ENCODE peak calls at places on chromosome 1, in seven cellular contexts. O is stromal cell of bone marrow; L is activated naive CD4-positive, alpha-beta T cell treated with anti-CD3 and anti-CD28 coated beads for 36 hours; S is cardiac muscle cell; Y is substantia nigra; P is hippocampal formation; J is NCI-H345. I is an unnamed sample.

GRCh38 chr1:234609528-234610042 is 393 bp downstream of the IRF2BP2 start:
- DNase-seq in O (no peak), L (no peak), S (no peak), Y (no peak), P (no peak), J (no peak), I (no peak)

GRCh38 chr1:25247829-25248754 is 838 bp upstream of the RSRP1 start:
- DNase-seq in O (no peak), L (no peak), S (no peak), Y (no peak), P (no peak), J (no peak), I (no peak)

GRCh38 chr1:37797750-37798345 is 4.2 kb downstream of the MANEAL start:
- DNase-seq in O (no peak), L (no peak), S (peak; percentile 67), Y (no peak), P (no peak), J (no peak), I (no peak)

GRCh38 chr1:18932387-18932786 is 24.1 kb downstream of the IFFO2 start:
- DNase-seq in O (no peak), L (no peak), S (no peak), Y (no peak), P (no peak), J (no peak), I (no peak)

GRCh38 chr1:20588634-20589225 is at the start of gene CDA:
- DNase-seq in O (no peak), L (no peak), S (no peak), Y (no peak), P (no peak), J (no peak), I (no peak)

GRCh38 chr1:97877307-97877706 is 43.5 kb downstream of the DPYD start:
- DNase-seq in O (no peak), L (no peak), S (no peak), Y (no peak), P (no peak), J (no peak), I (no peak)

GRCh38 chr1:114597949-114598348 is 16.5 kb upstream of the BCAS2 start:
- DNase-seq in O (no peak), L (no peak), S (no peak), Y (no peak), P (no peak), J (no peak), I (no peak)

GRCh38 chr1:3899776-3900149 is 309 bp downstream of the C1orf174 start:
- DNase-seq in O (no peak), L (peak; percentile 30), S (no peak), Y (no peak), P (no peak), J (no peak), I (no peak)

GRCh38 chr1:37926061-37926924 is 20.6 kb downstream of the INPP5B start:
- DNase-seq in O (no peak), L (no peak), S (no peak), Y (no peak), P (no peak), J (no peak), I (no peak)

GRCh38 chr1:214285622-214286440 is 4.9 kb downstream of the SMYD2 start:
- DNase-seq in O (no peak), L (no peak), S (no peak), Y (no peak), P (no peak), J (no peak), I (no peak)

GRCh38 chr1:5769146-5769545 is 223.1 kb downstream of the NPHP4 start:
- DNase-seq in O (no peak), L (no peak), S (no peak), Y (no peak), P (no peak), J (no peak), I (no peak)

GRCh38 chr1:118564961-118565360 is 379.9 kb upstream of the SPAG17 start:
- DNase-seq in O (no peak), L (no peak), S (no peak), Y (no peak), P (no peak), J (no peak), I (no peak)

GRCh38 chr1:245860681-245861552 is 646.2 kb downstream of the SMYD3 start:
- DNase-seq in O (peak; percentile 65), L (no peak), S (peak; percentile 95), Y (no peak), P (no peak), J (no peak), I (no peak)

GRCh38 chr1:163365186-163365585 is 43.4 kb downstream of the NUF2 start:
- DNase-seq in O (no peak), L (no peak), S (no peak), Y (no peak), P (no peak), J (no peak), I (no peak)

GRCh38 chr1:32622806-32623694 is 27.3 kb downstream of the ZBTB8OS start:
- DNase-seq in O (no peak), L (peak; percentile 40), S (no peak), Y (no peak), P (no peak), J (no peak), I (no peak)

GRCh38 chr1:91831132-91831930 is 54.6 kb downstream of the TGFBR3 start:
- DNase-seq in O (no peak), L (no peak), S (peak; percentile 51), Y (no peak), P (no peak), J (no peak), I (no peak)

GRCh38 chr1:7922301-7922700 is 18.3 kb downstream of the TNFRSF9 start:
- DNase-seq in O (peak; percentile 77), L (no peak), S (peak; percentile 20), Y (no peak), P (no peak), J (no peak), I (no peak)

GRCh38 chr1:59690531-59690930 is 124.2 kb upstream of the HOOK1 start:
- DNase-seq in O (no peak), L (no peak), S (no peak), Y (no peak), P (no peak), J (no peak), I (no peak)

GRCh38 chr1:202952818-202953217 is 5.3 kb downstream of the ADIPOR1 start:
- DNase-seq in O (peak; percentile 32), L (no peak), S (peak; percentile 88), Y (no peak), P (no peak), J (no peak), I (peak; percentile 26)

GRCh38 chr1:230744382-230744781 is 2.8 kb upstream of the CAPN9 start:
- DNase-seq in O (peak; percentile 13), L (no peak), S (peak; percentile 44), Y (no peak), P (no peak), J (no peak), I (no peak)

GRCh38 chr1:201904579-201904978 is 15.9 kb downstream of the SHISA4 start:
- DNase-seq in O (peak; percentile 83), L (no peak), S (peak; percentile 95), Y (no peak), P (no peak), J (no peak), I (no peak)

GRCh38 chr1:226436855-226437491 is 29.1 kb upstream of the PARP1 start:
- DNase-seq in O (no peak), L (no peak), S (peak; percentile 16), Y (no peak), P (no peak), J (peak; percentile 81), I (no peak)